ENCODE peak calls at places on chromosomes 13 and 19, in six cellular contexts. One of them, this sample, is unnamed.

GRCh38 chr19:16367269-16367683 is 42.6 kb downstream of the KLF2 start:
- ATAC-seq in HepG2: no peak
- ATAC-seq in GM12878: peak
- ATAC-seq in A549: no peak
- ATAC-seq in upper lobe of left lung: no peak
- ATAC-seq in K562: no peak
- ATAC-seq in this sample: no peak

GRCh38 chr13:79044415-79044814 is 361.6 kb downstream of the RBM26 start:
- ATAC-seq in upper lobe of left lung: no peak
- ATAC-seq in GM12878: no peak
- ATAC-seq in K562: no peak
- ATAC-seq in HepG2: no peak
- ATAC-seq in A549: no peak
- ATAC-seq in this sample: no peak

GRCh38 chr19:29715695-29716581 is 877 bp upstream of the C19orf12 start:
- ATAC-seq in A549: peak
- ATAC-seq in upper lobe of left lung: no peak
- ATAC-seq in K562: peak
- ATAC-seq in HepG2: peak
- ATAC-seq in GM12878: peak
- ATAC-seq in this sample: peak

GRCh38 chr13:51518847-51519246 is 65.4 kb upstream of the WDFY2 start:
- ATAC-seq in A549: no peak
- ATAC-seq in upper lobe of left lung: no peak
- ATAC-seq in GM12878: peak
- ATAC-seq in K562: no peak
- ATAC-seq in HepG2: no peak
- ATAC-seq in this sample: no peak

GRCh38 chr13:89783221-89783755 is 1564.2 kb upstream of the MIR17HG start:
- ATAC-seq in K562: no peak
- ATAC-seq in upper lobe of left lung: peak
- ATAC-seq in GM12878: peak
- ATAC-seq in HepG2: no peak
- ATAC-seq in A549: no peak
- ATAC-seq in this sample: no peak

GRCh38 chr19:55383279-55383788 is 758 bp downstream of the TMEM238 start:
- ATAC-seq in K562: no peak
- ATAC-seq in upper lobe of left lung: no peak
- ATAC-seq in HepG2: no peak
- ATAC-seq in GM12878: no peak
- ATAC-seq in A549: peak
- ATAC-seq in this sample: no peak

GRCh38 chr13:114017028-114017630 is 43.3 kb upstream of the C13orf46 start:
- ATAC-seq in GM12878: no peak
- ATAC-seq in K562: no peak
- ATAC-seq in A549: no peak
- ATAC-seq in upper lobe of left lung: no peak
- ATAC-seq in HepG2: no peak
- ATAC-seq in this sample: no peak

GRCh38 chr13:97484286-97484685 is 50.3 kb downstream of the RAP2A start:
- ATAC-seq in HepG2: no peak
- ATAC-seq in GM12878: no peak
- ATAC-seq in upper lobe of left lung: no peak
- ATAC-seq in K562: no peak
- ATAC-seq in A549: no peak
- ATAC-seq in this sample: no peak

GRCh38 chr19:23409392-23410048 is 14.2 kb upstream of the ZNF91 start:
- ATAC-seq in GM12878: no peak
- ATAC-seq in K562: no peak
- ATAC-seq in A549: no peak
- ATAC-seq in upper lobe of left lung: no peak
- ATAC-seq in HepG2: peak
- ATAC-seq in this sample: no peak

GRCh38 chr19:23420824-23421223 is 25.6 kb upstream of the ZNF91 start:
- ATAC-seq in A549: no peak
- ATAC-seq in upper lobe of left lung: no peak
- ATAC-seq in GM12878: no peak
- ATAC-seq in K562: no peak
- ATAC-seq in HepG2: peak
- ATAC-seq in this sample: no peak

GRCh38 chr19:23410155-23410554 is 14.9 kb upstream of the ZNF91 start:
- ATAC-seq in upper lobe of left lung: no peak
- ATAC-seq in A549: no peak
- ATAC-seq in GM12878: no peak
- ATAC-seq in K562: no peak
- ATAC-seq in HepG2: peak
- ATAC-seq in this sample: no peak

GRCh38 chr19:23415561-23416191 is 20.4 kb upstream of the ZNF91 start:
- ATAC-seq in A549: no peak
- ATAC-seq in K562: no peak
- ATAC-seq in GM12878: no peak
- ATAC-seq in upper lobe of left lung: peak
- ATAC-seq in HepG2: no peak
- ATAC-seq in this sample: no peak

DNA sequence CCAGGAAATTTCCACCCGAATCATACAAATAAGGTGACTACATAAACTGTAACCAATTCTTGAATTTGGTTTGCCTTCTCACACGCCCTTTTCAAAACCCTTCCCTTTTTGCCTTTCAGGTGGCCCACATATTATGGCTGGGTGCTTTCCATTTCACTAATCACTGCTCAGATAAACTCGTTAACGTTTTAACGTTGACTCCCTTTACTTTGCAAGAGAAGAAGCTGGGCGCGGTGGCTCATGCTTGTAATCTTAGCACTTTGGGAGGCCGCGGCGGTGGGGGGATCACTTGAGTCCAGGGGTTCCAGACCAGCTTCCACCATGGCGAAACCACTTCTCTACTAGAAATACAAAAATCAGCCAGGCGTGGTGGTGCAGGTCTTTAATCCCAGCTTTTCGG is 19.8 kb upstream of the ZNF91 start:
- ATAC-seq in GM12878: no peak
- ATAC-seq in HepG2: no peak
- ATAC-seq in K562: no peak
- ATAC-seq in upper lobe of left lung: no peak
- ATAC-seq in A549: no peak
- ATAC-seq in this sample: no peak
- H3K4me3 ChIP-seq in GM12878: no peak
- H3K4me3 ChIP-seq in HepG2: no peak
- H3K4me3 ChIP-seq in K562: no peak
- H3K4me3 ChIP-seq in upper lobe of left lung: peak
- H3K4me3 ChIP-seq in A549: no peak
- H3K4me3 ChIP-seq in this sample: peak

GRCh38 chr13:109667754-109668360 is 118.5 kb downstream of the IRS2 start:
- ATAC-seq in K562: no peak
- ATAC-seq in A549: no peak
- ATAC-seq in upper lobe of left lung: no peak
- ATAC-seq in HepG2: no peak
- ATAC-seq in GM12878: no peak
- ATAC-seq in this sample: no peak
- TF ChIP-seq EP300 in K562: no peak
- TF ChIP-seq EP300 in A549: no peak
- TF ChIP-seq EP300 in upper lobe of left lung: no peak
- TF ChIP-seq EP300 in HepG2: no peak
- TF ChIP-seq EP300 in GM12878: no peak
- TF ChIP-seq EP300 in this sample: no peak

GRCh38 chr19:7627166-7627565 is 2.2 kb downstream of the XAB2 start:
- ATAC-seq in upper lobe of left lung: no peak
- ATAC-seq in A549: no peak
- ATAC-seq in K562: no peak
- ATAC-seq in HepG2: no peak
- ATAC-seq in GM12878: no peak
- ATAC-seq in this sample: no peak

GRCh38 chr19:7628589-7629311 is 595 bp downstream of the XAB2 start:
- ATAC-seq in GM12878: no peak
- ATAC-seq in A549: no peak
- ATAC-seq in HepG2: peak
- ATAC-seq in K562: no peak
- ATAC-seq in upper lobe of left lung: no peak
- ATAC-seq in this sample: no peak

GRCh38 chr19:7632340-7633203 is 947 bp downstream of the PCP2 start:
- ATAC-seq in upper lobe of left lung: no peak
- ATAC-seq in GM12878: no peak
- ATAC-seq in K562: no peak
- ATAC-seq in HepG2: no peak
- ATAC-seq in A549: no peak
- ATAC-seq in this sample: no peak

GRCh38 chr19:7631577-7631976 is 1.9 kb downstream of the PCP2 start:
- ATAC-seq in upper lobe of left lung: no peak
- ATAC-seq in K562: no peak
- ATAC-seq in GM12878: no peak
- ATAC-seq in A549: no peak
- ATAC-seq in HepG2: no peak
- ATAC-seq in this sample: no peak

GRCh38 chr19:7629347-7630054 is at the start of the genes PET100 and XAB2:
- ATAC-seq in A549: peak
- ATAC-seq in GM12878: peak
- ATAC-seq in K562: peak
- ATAC-seq in upper lobe of left lung: peak
- ATAC-seq in HepG2: peak
- ATAC-seq in this sample: peak
- H3K4me3 ChIP-seq in A549: peak
- H3K4me3 ChIP-seq in GM12878: peak
- H3K4me3 ChIP-seq in K562: peak
- H3K4me3 ChIP-seq in upper lobe of left lung: peak
- H3K4me3 ChIP-seq in HepG2: peak
- H3K4me3 ChIP-seq in this sample: peak

GRCh38 chr13:71320452-71320851 is 546.6 kb downstream of the DACH1 start:
- ATAC-seq in HepG2: peak
- ATAC-seq in upper lobe of left lung: no peak
- ATAC-seq in A549: no peak
- ATAC-seq in GM12878: peak
- ATAC-seq in K562: no peak
- ATAC-seq in this sample: no peak

GRCh38 chr13:71312923-71313322 is 554.1 kb downstream of the DACH1 start:
- ATAC-seq in K562: no peak
- ATAC-seq in HepG2: no peak
- ATAC-seq in GM12878: no peak
- ATAC-seq in upper lobe of left lung: no peak
- ATAC-seq in A549: no peak
- ATAC-seq in this sample: no peak

DNA sequence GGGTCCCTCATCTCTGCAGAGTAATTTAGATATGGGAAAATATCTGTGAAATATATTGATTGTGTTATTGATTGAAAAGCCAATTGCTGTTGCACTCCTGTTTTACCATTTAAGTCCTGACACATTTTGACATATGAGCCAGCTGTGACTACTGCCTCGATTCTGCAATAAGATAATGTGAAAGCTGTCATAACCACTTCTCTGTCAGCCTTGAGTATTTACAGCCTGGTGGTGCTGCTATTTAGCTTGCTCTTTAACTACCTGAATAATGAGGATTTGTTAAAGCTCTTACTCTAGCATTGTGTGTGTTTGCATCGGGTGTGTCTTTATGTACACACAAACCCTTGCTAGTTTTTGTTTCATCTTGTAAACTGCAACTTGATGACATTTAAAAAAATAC is 550.0 kb downstream of the DACH1 start:
- ATAC-seq in GM12878: no peak
- ATAC-seq in HepG2: no peak
- ATAC-seq in K562: no peak
- ATAC-seq in A549: no peak
- ATAC-seq in upper lobe of left lung: no peak
- ATAC-seq in this sample: no peak
- TF ChIP-seq EP300 in GM12878: no peak
- TF ChIP-seq EP300 in HepG2: no peak
- TF ChIP-seq EP300 in K562: no peak
- TF ChIP-seq EP300 in A549: no peak
- TF ChIP-seq EP300 in upper lobe of left lung: no peak
- TF ChIP-seq EP300 in this sample: no peak

DNA sequence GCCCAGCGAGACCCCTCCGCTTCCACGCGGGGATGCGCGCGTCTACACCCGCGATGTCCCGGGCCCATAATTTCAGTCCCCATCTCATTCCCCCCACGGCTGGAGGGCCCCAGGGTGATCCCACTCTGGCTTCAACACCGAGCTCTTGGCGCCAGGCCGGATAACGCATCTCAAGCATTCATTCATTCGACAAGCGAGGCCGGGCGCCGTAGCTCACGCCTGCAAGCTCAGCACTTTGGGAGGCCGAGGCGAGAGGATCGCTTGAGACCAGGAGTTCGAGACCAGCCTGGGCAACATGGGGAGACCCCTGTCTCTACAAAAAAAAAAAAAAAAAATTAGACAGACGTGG is 5.9 kb downstream of the ANGPTL6 start:
- ATAC-seq in K562: peak
- ATAC-seq in GM12878: no peak
- ATAC-seq in HepG2: no peak
- ATAC-seq in A549: no peak
- ATAC-seq in upper lobe of left lung: no peak
- ATAC-seq in this sample: no peak
- H3K4me3 ChIP-seq in K562: peak
- H3K4me3 ChIP-seq in GM12878: peak
- H3K4me3 ChIP-seq in HepG2: no peak
- H3K4me3 ChIP-seq in A549: peak
- H3K4me3 ChIP-seq in upper lobe of left lung: peak
- H3K4me3 ChIP-seq in this sample: peak

GRCh38 chr13:28452755-28453154 is 42.2 kb downstream of the FLT1 start:
- ATAC-seq in K562: no peak
- ATAC-seq in A549: no peak
- ATAC-seq in HepG2: no peak
- ATAC-seq in GM12878: no peak
- ATAC-seq in upper lobe of left lung: no peak
- ATAC-seq in this sample: no peak

GRCh38 chr13:28455580-28456194 is 39.2 kb downstream of the FLT1 start:
- ATAC-seq in HepG2: no peak
- ATAC-seq in upper lobe of left lung: no peak
- ATAC-seq in A549: no peak
- ATAC-seq in K562: no peak
- ATAC-seq in GM12878: no peak
- ATAC-seq in this sample: no peak

GRCh38 chr13:28463481-28463880 is 31.4 kb downstream of the FLT1 start:
- ATAC-seq in GM12878: no peak
- ATAC-seq in K562: no peak
- ATAC-seq in A549: no peak
- ATAC-seq in upper lobe of left lung: no peak
- ATAC-seq in HepG2: no peak
- ATAC-seq in this sample: no peak

GRCh38 chr13:28459911-28460310 is 35.0 kb downstream of the FLT1 start:
- ATAC-seq in HepG2: no peak
- ATAC-seq in GM12878: no peak
- ATAC-seq in K562: no peak
- ATAC-seq in A549: no peak
- ATAC-seq in upper lobe of left lung: no peak
- ATAC-seq in this sample: no peak

GRCh38 chr13:28458604-28459003 is 36.3 kb downstream of the FLT1 start:
- ATAC-seq in HepG2: no peak
- ATAC-seq in upper lobe of left lung: no peak
- ATAC-seq in K562: no peak
- ATAC-seq in GM12878: no peak
- ATAC-seq in A549: no peak
- ATAC-seq in this sample: no peak
- TF ChIP-seq EP300 in HepG2: no peak
- TF ChIP-seq EP300 in upper lobe of left lung: no peak
- TF ChIP-seq EP300 in K562: no peak
- TF ChIP-seq EP300 in GM12878: no peak
- TF ChIP-seq EP300 in A549: no peak
- TF ChIP-seq EP300 in this sample: no peak